ENCODE peak calls at places on chromosomes 7 and 10, in six cellular contexts. J, P, Z, N, M and F are unnamed samples.

GRCh38 chr7:95205821-95206220 is 118.5 kb downstream of the PON1 start:
- DNase-seq in J (peak; percentile 76), P (peak; percentile 49), Z (no peak), N (no peak), M (peak; percentile 61), F (peak; percentile 32)

GRCh38 chr10:92327445-92328433 is 36.8 kb downstream of the MARCHF5 start:
- DNase-seq in J (peak; percentile 37), P (no peak), Z (no peak), N (no peak), M (peak; percentile 23), F (no peak)

GRCh38 chr7:83751217-83751616 is 102.3 kb upstream of the SEMA3E start:
- DNase-seq in J (no peak), P (peak; percentile 27), Z (no peak), N (no peak), M (peak; percentile 11), F (no peak)

GRCh38 chr7:47474937-47475879 is 106.7 kb downstream of the TNS3 start:
- DNase-seq in J (peak; percentile 98), P (peak; percentile 99), Z (no peak), N (no peak), M (peak; percentile 98), F (peak; percentile 97)

GRCh38 chr7:131183611-131184119 is 144.0 kb upstream of the MKLN1 start:
- DNase-seq in J (no peak), P (no peak), Z (no peak), N (no peak), M (no peak), F (peak; percentile 29)

GRCh38 chr7:73507556-73507955 is 14.5 kb downstream of the BAZ1B start:
- DNase-seq in J (no peak), P (no peak), Z (no peak), N (no peak), M (peak; percentile 10), F (no peak)

GRCh38 chr10:50393784-50394183 is 142.5 kb upstream of the ASAH2 start:
- DNase-seq in J (peak; percentile 48), P (peak; percentile 39), Z (no peak), N (no peak), M (peak; percentile 79), F (no peak)

GRCh38 chr7:42522227-42522991 is 285.4 kb upstream of the GLI3 start:
- DNase-seq in J (peak; percentile 44), P (peak; percentile 80), Z (no peak), N (no peak), M (peak; percentile 88), F (no peak)

GRCh38 chr7:33558961-33559710 is 346.2 kb upstream of the BMPER start:
- DNase-seq in J (peak; percentile 84), P (no peak), Z (no peak), N (no peak), M (no peak), F (no peak)

GRCh38 chr10:7111574-7111973 is 299.3 kb downstream of the SFMBT2 start:
- DNase-seq in J (peak; percentile 15), P (no peak), Z (no peak), N (no peak), M (peak; percentile 34), F (no peak)

GRCh38 chr10:29357962-29358635 is 69.2 kb downstream of the LYZL1 start:
- DNase-seq in J (peak; percentile 70), P (no peak), Z (no peak), N (no peak), M (no peak), F (no peak)

GRCh38 chr10:61779950-61780659 is 117.4 kb downstream of the CABCOCO1 start:
- DNase-seq in J (peak; percentile 38), P (peak; percentile 83), Z (no peak), N (no peak), M (peak; percentile 94), F (peak; percentile 82)

GRCh38 chr10:11885437-11886137 is 62.4 kb downstream of the PROSER2 start:
- DNase-seq in J (no peak), P (no peak), Z (no peak), N (no peak), M (no peak), F (no peak)

GRCh38 chr10:31031205-31031665 is 430 bp downstream of the ZNF438 start:
- DNase-seq in J (peak; percentile 87), P (no peak), Z (no peak), N (no peak), M (no peak), F (no peak)

GRCh38 chr7:92788559-92789183 is 47.7 kb downstream of the CDK6 start:
- DNase-seq in J (no peak), P (no peak), Z (no peak), N (no peak), M (no peak), F (no peak)

GRCh38 chr10:131851332-131851731 is 49.5 kb upstream of the PPP2R2D start:
- DNase-seq in J (no peak), P (no peak), Z (no peak), N (no peak), M (no peak), F (no peak)

GRCh38 chr7:157434701-157435100 is 97.9 kb downstream of the DNAJB6 start:
- DNase-seq in J (peak; percentile 30), P (no peak), Z (no peak), N (no peak), M (no peak), F (no peak)

GRCh38 chr7:29917583-29917982 is 72.0 kb downstream of the SCRN1 start:
- DNase-seq in J (no peak), P (no peak), Z (no peak), N (no peak), M (no peak), F (no peak)

GRCh38 chr7:4204530-4205165 is 477.4 kb upstream of the FOXK1 start:
- DNase-seq in J (no peak), P (no peak), Z (no peak), N (no peak), M (no peak), F (no peak)

GRCh38 chr7:158602905-158603772 is 15.5 kb upstream of the PTPRN2 start:
- DNase-seq in J (no peak), P (peak; percentile 44), Z (no peak), N (no peak), M (peak; percentile 69), F (no peak)

GRCh38 chr7:136247211-136247610 is 270.1 kb upstream of the MTPN start:
- DNase-seq in J (no peak), P (no peak), Z (no peak), N (no peak), M (no peak), F (no peak)

GRCh38 chr7:140696024-140696678 is 357 bp upstream of the NDUFB2 start:
- DNase-seq in J (peak; percentile 93), P (peak; percentile 96), Z (no peak), N (peak; percentile 90), M (peak; percentile 95), F (peak; percentile 98)

GRCh38 chr10:132411561-132412253 is 14.7 kb downstream of the PWWP2B start:
- DNase-seq in J (peak; percentile 65), P (no peak), Z (no peak), N (no peak), M (peak; percentile 46), F (peak; percentile 70)

GRCh38 chr7:77409739-77410545 is 6.2 kb downstream of the GSAP start:
- DNase-seq in J (peak; percentile 47), P (peak; percentile 53), Z (no peak), N (no peak), M (peak; percentile 95), F (peak; percentile 72)

GRCh38 chr7:93148135-93148534 is at the start of gene SAMD9L:
- DNase-seq in J (no peak), P (peak; percentile 22), Z (no peak), N (no peak), M (peak; percentile 53), F (peak; percentile 33)

GRCh38 chr7:48299580-48300169 is 128.4 kb downstream of the ABCA13 start:
- DNase-seq in J (peak; percentile 65), P (peak; percentile 31), Z (peak; percentile 22), N (no peak), M (peak; percentile 67), F (peak; percentile 83)

GRCh38 chr10:13745271-13745670 is 158.5 kb downstream of the PRPF18 start:
- DNase-seq in J (no peak), P (no peak), Z (no peak), N (no peak), M (no peak), F (no peak)

GRCh38 chr7:71846160-71846559 is 566.0 kb downstream of the CALN1 start:
- DNase-seq in J (no peak), P (no peak), Z (no peak), N (no peak), M (no peak), F (no peak)

GRCh38 chr10:19412531-19412930 is 363.9 kb downstream of the MALRD1 start:
- DNase-seq in J (peak; percentile 64), P (no peak), Z (no peak), N (no peak), M (peak; percentile 52), F (peak; percentile 5)

GRCh38 chr10:89632824-89633223 is 12.2 kb downstream of the PANK1 start:
- DNase-seq in J (no peak), P (no peak), Z (no peak), N (no peak), M (no peak), F (no peak)

GRCh38 chr7:71457021-71457420 is 325.1 kb downstream of the GALNT17 start:
- DNase-seq in J (no peak), P (no peak), Z (no peak), N (no peak), M (no peak), F (no peak)

GRCh38 chr10:740936-741431 is 51.5 kb upstream of the DIP2C start:
- DNase-seq in J (no peak), P (no peak), Z (no peak), N (no peak), M (no peak), F (no peak)

GRCh38 chr10:15169555-15170407 is 1.3 kb upstream of the NMT2 start:
- DNase-seq in J (no peak), P (no peak), Z (peak; percentile 5), N (peak; percentile 19), M (peak; percentile 21), F (no peak)

GRCh38 chr10:11875499-11876281 is 52.5 kb downstream of the PROSER2 start:
- DNase-seq in J (peak; percentile 98), P (peak; percentile 93), Z (no peak), N (no peak), M (peak; percentile 91), F (peak; percentile 100)